ENCODE peak calls at places on chromosomes 6 and 20, in six cellular contexts. I is IMR-90, L is neuronal stem cell, F is mesendoderm, E is mesenchymal stem cell, W is H1. X is an unnamed sample.

GRCh38 chr6:35474978-35475570 is 6.9 kb downstream of the RPL10A start:
- DNase-seq in E (no peak), W (no peak), I (no peak), F (no peak), L (no peak), X (no peak)

GRCh38 chr6:57173886-57174510 is 1.9 kb downstream of the BAG2 start:
- DNase-seq in E (peak), W (no peak), F (peak), L (no peak), I (peak), X (peak)

GRCh38 chr6:49464691-49465090 is 1.5 kb downstream of the CENPQ start:
- DNase-seq in I (no peak), F (no peak), E (no peak), W (no peak), L (no peak), X (no peak)

GRCh38 chr6:16523550-16524379 is 237.5 kb downstream of the ATXN1 start:
- DNase-seq in E (peak), L (no peak), F (peak), I (peak), W (no peak), X (no peak)

GRCh38 chr6:106745396-106745795 is 116.0 kb downstream of the QRSL1 start:
- DNase-seq in E (no peak), L (no peak), W (no peak), I (no peak), F (no peak), X (no peak)

GRCh38 chr20:36155991-36156390 is 1.5 kb downstream of the EPB41L1 start:
- DNase-seq in L (no peak), E (no peak), W (no peak), F (no peak), I (no peak), X (no peak)

GRCh38 chr6:130026859-130027258 is 8.5 kb downstream of the L3MBTL3 start:
- DNase-seq in L (no peak), F (no peak), E (no peak), W (no peak), I (peak), X (no peak)

GRCh38 chr20:52150440-52151258 is 40.9 kb downstream of the ZFP64 start:
- DNase-seq in F (peak), W (no peak), E (peak), I (peak), L (peak), X (no peak)

GRCh38 chr6:110878751-110879539 is 4.4 kb downstream of the AMD1 start:
- DNase-seq in E (peak), L (no peak), F (peak), I (peak), W (no peak), X (no peak)

GRCh38 chr6:124881898-124882579 is 80.2 kb upstream of the RNF217 start:
- DNase-seq in I (peak), L (no peak), F (peak), W (no peak), E (peak), X (no peak)

GRCh38 chr6:149483302-149483701 is 1.5 kb downstream of the ZC3H12D start:
- DNase-seq in I (no peak), W (no peak), F (no peak), E (no peak), L (no peak), X (no peak)

GRCh38 chr6:166488081-166488685 is 98.3 kb downstream of the RAMACL start:
- DNase-seq in W (no peak), L (no peak), I (peak), E (peak), F (no peak), X (no peak)

GRCh38 chr6:37048851-37049734 is 43.6 kb downstream of the FGD2 start:
- DNase-seq in F (no peak), L (no peak), W (no peak), E (peak), I (peak), X (no peak)

GRCh38 chr6:14286634-14287428 is 169.3 kb downstream of the CD83 start:
- DNase-seq in I (no peak), E (no peak), F (no peak), W (no peak), L (no peak), X (no peak)

GRCh38 chr20:41173791-41174341 is 36.5 kb downstream of the PLCG1 start:
- DNase-seq in I (no peak), F (no peak), L (no peak), W (no peak), E (no peak), X (peak)
- H3K9ac ChIP-seq in I (no peak), F (no peak), L (no peak), W (no peak), E (peak), X (no peak)

DNA sequence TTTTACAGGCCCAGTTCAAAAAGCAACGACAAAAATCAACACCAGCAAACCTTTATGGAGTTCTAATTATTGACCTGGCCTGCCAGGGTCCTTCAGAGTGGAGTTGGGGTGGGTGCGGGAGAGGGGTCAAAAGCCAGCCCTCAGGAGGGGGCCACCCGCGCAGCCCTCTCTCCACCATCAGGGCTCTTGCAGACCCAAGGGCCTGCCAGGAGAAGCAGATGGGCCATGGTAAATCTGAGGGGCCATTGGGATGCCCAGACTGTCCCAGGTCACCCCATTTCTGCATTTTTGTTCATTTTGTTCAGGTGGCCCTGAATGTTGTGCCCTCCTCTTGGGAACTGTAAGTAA is 88.4 kb downstream of the DHX35 start:
- DNase-seq in W (no peak), F (no peak), L (no peak), I (no peak), E (no peak), X (no peak)
- H4K8ac ChIP-seq in W (peak), F (no peak), L (peak), I (peak), E (no peak), X (no peak)

GRCh38 chr6:170050591-170051041 is 240.3 kb downstream of the DLL1 start:
- DNase-seq in E (no peak), I (no peak), L (no peak), W (no peak), F (no peak), X (no peak)

GRCh38 chr6:170049641-170050491 is 241.0 kb downstream of the DLL1 start:
- DNase-seq in I (peak), F (no peak), L (no peak), W (no peak), E (peak), X (no peak)

GRCh38 chr6:170047813-170048212 is 243.1 kb downstream of the DLL1 start:
- DNase-seq in E (no peak), F (no peak), W (no peak), I (no peak), L (no peak), X (no peak)

GRCh38 chr6:170046786-170047626 is 243.9 kb downstream of the DLL1 start:
- DNase-seq in F (no peak), L (no peak), W (no peak), E (no peak), I (no peak), X (no peak)

DNA sequence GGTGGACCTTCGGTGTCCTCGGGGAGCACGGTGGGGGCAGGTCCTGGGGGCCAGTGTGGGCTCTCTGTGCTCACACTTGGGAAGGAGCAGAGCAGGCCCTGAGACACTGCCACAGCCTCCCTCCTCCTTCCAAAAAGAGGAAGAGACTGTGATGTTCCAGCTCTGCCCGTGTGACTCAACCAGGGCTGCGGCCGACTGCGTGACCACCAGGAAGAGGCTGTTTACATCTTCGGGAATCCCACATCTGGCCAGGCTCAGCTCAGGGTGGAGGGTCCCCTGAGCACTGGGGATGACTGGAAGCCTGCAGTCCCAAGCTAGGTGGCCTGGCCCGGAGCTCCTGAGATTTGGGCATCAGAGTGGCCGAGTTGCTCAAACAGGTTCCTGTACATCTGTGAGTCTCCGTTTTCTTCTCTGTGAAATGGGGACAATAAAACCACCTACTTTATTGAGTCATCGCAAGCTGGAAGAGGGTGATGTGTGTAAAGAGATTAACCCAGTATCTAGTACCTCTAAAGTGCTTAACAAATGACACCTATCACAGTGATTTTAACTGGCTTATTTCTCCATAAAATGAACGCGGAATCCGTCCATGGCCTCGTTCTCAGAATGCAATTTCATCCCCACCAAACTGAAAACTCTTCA is 242.1 kb downstream of the DLL1 start:
- DNase-seq in W (no peak), E (peak), L (no peak), I (peak), F (no peak), X (no peak)
- H3K9ac ChIP-seq in W (no peak), E (no peak), L (no peak), I (no peak), F (no peak), X (no peak)

GRCh38 chr20:62900692-62901584 is 25.4 kb downstream of the DIDO1 start:
- DNase-seq in L (no peak), E (peak), W (no peak), I (no peak), F (peak), X (no peak)
- H4K8ac ChIP-seq in L (no peak), E (no peak), W (no peak), I (no peak), F (no peak), X (no peak)

GRCh38 chr6:144186817-144187625 is 36.7 kb downstream of the STX11 start:
- DNase-seq in E (no peak), I (no peak), F (no peak), W (no peak), L (no peak), X (no peak)
- H3K9ac ChIP-seq in E (no peak), I (no peak), F (no peak), W (no peak), L (no peak), X (no peak)

GRCh38 chr6:167688123-167688522 is 138.6 kb upstream of the AFDN start:
- DNase-seq in F (no peak), L (no peak), E (no peak), I (no peak), W (no peak), X (no peak)

GRCh38 chr6:167689278-167689677 is 137.4 kb upstream of the AFDN start:
- DNase-seq in F (no peak), L (no peak), I (no peak), W (no peak), E (no peak), X (no peak)

GRCh38 chr6:167689751-167690150 is 137.0 kb upstream of the AFDN start:
- DNase-seq in W (no peak), F (peak), E (no peak), L (no peak), I (no peak), X (no peak)

GRCh38 chr6:167695831-167696230 is 130.9 kb upstream of the AFDN start:
- DNase-seq in L (no peak), E (no peak), I (no peak), W (no peak), F (no peak), X (no peak)

DNA sequence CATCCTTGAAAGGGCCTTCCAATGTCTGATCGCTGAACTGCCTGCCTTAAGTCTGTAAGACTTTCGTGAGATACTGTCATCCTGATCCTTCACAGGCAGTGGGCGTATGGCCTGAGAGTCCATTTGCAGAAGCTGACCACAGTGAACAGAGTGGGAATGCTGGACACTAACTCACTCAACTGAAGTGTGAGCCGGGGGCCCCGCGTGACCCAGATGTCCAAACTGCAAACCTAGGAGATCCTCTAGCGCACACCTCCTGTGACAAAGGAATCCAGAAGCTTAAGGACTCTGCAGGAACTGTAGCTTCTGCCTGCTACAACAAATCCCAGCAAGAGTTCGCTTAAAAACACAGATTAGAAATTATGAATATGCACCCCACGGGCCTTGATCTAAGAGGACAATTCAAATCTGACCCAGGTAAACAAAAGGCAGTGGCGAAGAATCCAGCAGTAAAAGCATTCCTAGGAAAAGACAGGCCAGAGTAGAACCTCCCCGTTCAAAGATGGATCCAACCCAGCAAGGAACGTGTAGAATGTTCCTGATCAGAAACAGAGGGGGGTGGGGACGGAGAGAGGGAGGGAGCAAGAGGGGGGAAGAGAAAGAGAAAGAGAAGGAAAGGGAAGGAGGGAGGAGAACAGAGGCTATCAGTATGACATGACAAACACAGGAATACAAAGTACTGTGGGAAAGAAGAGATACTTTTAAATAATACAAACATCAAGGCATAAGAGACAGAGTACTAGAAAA is 135.0 kb upstream of the AFDN start:
- DNase-seq in I (no peak), E (peak), W (no peak), F (no peak), L (no peak), X (no peak)
- H4K8ac ChIP-seq in I (no peak), E (no peak), W (no peak), F (no peak), L (no peak), X (no peak)

DNA sequence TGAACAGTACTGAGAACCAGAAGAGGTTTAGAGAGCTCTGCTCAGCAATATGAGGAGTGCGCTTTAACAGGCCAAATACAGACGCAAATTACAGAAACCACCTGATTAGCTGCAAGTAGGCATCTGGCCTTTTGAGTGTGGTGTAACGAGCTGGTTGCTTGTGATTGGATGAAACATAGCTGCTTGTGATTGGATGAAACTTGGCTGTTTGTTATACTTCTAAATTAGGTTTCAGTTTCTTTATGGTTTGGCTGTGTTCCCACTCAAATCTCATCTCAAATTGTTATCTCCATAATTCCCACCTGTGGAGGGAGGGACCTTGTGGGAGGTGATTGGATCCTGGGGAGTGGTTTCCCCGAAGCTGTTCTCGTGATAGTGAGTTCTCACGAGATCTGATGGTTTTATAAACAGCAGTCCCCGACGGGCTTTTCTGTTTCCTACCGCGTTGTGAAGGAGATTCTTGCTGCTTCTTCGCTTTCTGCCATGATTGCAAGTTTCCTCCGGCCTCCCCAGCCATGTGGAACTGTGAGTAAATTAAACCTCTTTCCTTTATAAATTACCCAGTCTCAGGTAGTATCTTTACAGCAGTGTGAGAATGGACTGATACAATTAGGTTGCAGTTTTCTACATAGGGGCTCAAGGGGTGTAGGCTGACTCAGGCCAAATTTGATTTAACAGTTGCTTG is 655.9 kb upstream of the MAN1A1 start:
- DNase-seq in L (no peak), F (no peak), I (no peak), W (no peak), E (no peak), X (no peak)
- H3K9ac ChIP-seq in L (no peak), F (no peak), I (no peak), W (no peak), E (no peak), X (no peak)

GRCh38 chr6:157975456-157975855 is 6.2 kb upstream of the SYNJ2 start:
- DNase-seq in I (no peak), E (no peak), F (no peak), L (no peak), W (no peak), X (no peak)
- H4K8ac ChIP-seq in I (no peak), E (no peak), F (no peak), L (no peak), W (no peak), X (no peak)

X was measured in H9.